ENCODE peak calls at places on chromosomes 2 and 18, in seven cellular contexts. E is hepatocyte, N is PC-3, R is AG04449, A is left ventricle myocardium inferior, X is astrocyte of the cerebellum, J is brain microvascular endothelial cell. Q is an unnamed sample.
A peak's percentile ranks its signal among the peaks of the same experiment; 100 is the strongest.

GRCh38 chr18:10317864-10318685 is 136.4 kb upstream of the APCDD1 start:
- DNase-seq in E (no peak), R (no peak), N (no peak), X (no peak), A (no peak), J (no peak), Q (no peak)

GRCh38 chr2:225042800-225043167 is 516 bp upstream of the DOCK10 start:
- DNase-seq in N (no peak), X (no peak), A (no peak), J (no peak), R (no peak), E (no peak), Q (no peak)

GRCh38 chr2:109351164-109351756 is 222.3 kb downstream of the SH3RF3 start:
- DNase-seq in R (no peak), J (no peak), X (peak; percentile 62), E (no peak), N (peak; percentile 97), A (peak; percentile 70), Q (peak; percentile 90)

GRCh38 chr2:54047076-54047475 is 68.3 kb upstream of the ACYP2 start:
- DNase-seq in X (peak; percentile 29), N (no peak), A (no peak), R (no peak), J (no peak), E (no peak), Q (no peak)

GRCh38 chr2:23542390-23542789 is 157.4 kb downstream of the KLHL29 start:
- DNase-seq in X (no peak), R (no peak), A (no peak), E (no peak), N (no peak), J (no peak), Q (no peak)

GRCh38 chr18:61912476-61912875 is 19.7 kb upstream of the RNF152 start:
- DNase-seq in R (no peak), N (no peak), A (no peak), X (no peak), E (no peak), J (no peak), Q (no peak)

GRCh38 chr18:27728659-27729058 is 448.3 kb downstream of the CDH2 start:
- DNase-seq in E (no peak), X (no peak), A (no peak), J (no peak), N (peak; percentile 69), R (no peak), Q (no peak)

GRCh38 chr2:28296904-28297303 is 95.8 kb upstream of the FOSL2 start:
- DNase-seq in X (no peak), A (no peak), E (no peak), N (peak; percentile 70), J (no peak), R (no peak), Q (no peak)

GRCh38 chr2:86628091-86628522 is 4.4 kb upstream of the RNF103 start:
- DNase-seq in R (no peak), X (no peak), J (no peak), N (no peak), A (no peak), E (no peak), Q (no peak)

GRCh38 chr2:86633094-86633740 is 9.6 kb upstream of the RNF103 start:
- DNase-seq in J (no peak), X (no peak), R (no peak), E (no peak), N (no peak), A (peak; percentile 22), Q (no peak)

GRCh38 chr2:86634352-86634751 is 10.7 kb upstream of the RNF103 start:
- DNase-seq in A (no peak), J (no peak), E (no peak), X (no peak), N (no peak), R (no peak), Q (no peak)

GRCh38 chr2:86632672-86633071 is 9.0 kb upstream of the RNF103 start:
- DNase-seq in R (no peak), E (peak; percentile 41), A (no peak), N (peak; percentile 63), J (no peak), X (no peak), Q (no peak)

DNA sequence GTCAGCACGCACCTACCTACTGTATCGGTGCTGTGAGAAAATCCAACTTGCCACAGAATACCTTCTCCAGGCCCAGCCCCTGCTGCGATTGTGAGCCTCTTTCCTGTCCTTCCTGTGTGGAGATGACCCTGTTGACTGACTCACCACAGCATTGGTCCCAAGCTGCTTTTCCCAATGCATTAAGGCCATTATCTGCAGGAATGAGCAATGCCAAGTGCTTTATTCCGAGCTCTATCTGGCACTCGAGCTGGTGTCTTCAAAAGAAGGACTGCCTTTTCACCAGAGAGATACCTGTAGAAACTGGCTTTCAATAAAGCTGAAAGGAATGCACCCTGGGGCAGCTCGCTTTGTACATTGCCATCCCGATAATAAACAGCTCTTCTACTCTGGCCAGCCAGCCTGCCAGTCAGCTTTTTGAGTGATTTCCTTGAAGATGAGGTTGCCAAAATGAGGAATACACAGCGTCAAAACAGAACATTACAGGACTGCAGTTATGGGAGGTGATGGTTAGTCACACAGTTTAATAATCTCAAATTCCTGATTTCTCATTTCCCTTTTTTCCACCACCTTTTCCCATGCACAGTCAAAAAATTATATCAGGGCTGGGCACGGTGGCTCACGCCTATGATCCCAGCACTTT is 8.3 kb upstream of the RNF103 start:
- DNase-seq in E (peak; percentile 20), X (no peak), J (no peak), N (peak; percentile 58), A (no peak), R (no peak), Q (no peak)
- H3K4me3 ChIP-seq in E (no peak overlapping the region), X (no peak overlapping the region), J (no peak overlapping the region), N (peak overlapping the region; percentile 15), A (no peak overlapping the region), R (no peak overlapping the region), Q (no peak overlapping the region)

DNA sequence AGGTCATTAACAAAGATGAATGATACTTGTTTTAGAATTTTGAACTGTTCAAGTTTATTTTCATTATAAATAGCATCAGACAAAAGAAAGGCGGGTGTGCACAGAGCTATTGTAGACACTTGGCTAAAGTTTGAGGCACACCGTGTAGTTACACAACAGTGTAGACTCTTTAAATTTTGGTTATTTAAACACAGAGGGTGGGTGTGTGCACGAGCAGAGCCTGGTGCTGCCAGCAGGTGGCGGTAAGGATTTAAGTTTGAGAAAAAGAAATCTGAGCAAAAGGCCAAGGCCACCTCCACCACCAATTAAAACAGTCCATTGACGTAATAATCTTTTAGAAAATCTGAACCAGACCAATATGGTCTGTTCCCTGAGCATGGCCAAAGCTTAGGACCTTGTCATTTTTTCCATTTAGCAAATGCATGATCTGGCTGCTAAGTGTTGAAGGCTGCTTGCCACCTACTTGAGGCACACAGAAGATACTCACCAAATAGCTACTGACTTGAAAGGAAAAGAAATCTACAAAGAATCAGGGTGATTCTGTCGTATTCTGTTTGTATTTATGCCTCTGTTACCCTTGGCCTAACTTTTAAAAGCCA is 14.3 kb downstream of the COPS7B start:
- DNase-seq in E (peak; percentile 51), J (peak; percentile 40), A (no peak), R (no peak), N (peak; percentile 39), X (no peak), Q (no peak)
- TF ChIP-seq CTCF in E (peak; percentile 53), J (peak; percentile 87), A (peak; percentile 71), R (peak; percentile 55), N (peak; percentile 76), X (peak; percentile 70), Q (peak; percentile 48)

GRCh38 chr2:217742276-217742675 is 260.5 kb downstream of the TNS1 start:
- DNase-seq in N (peak; percentile 49), X (no peak), A (no peak), J (no peak), E (no peak), R (no peak), Q (no peak)

GRCh38 chr2:217740796-217741195 is 262.0 kb downstream of the TNS1 start:
- DNase-seq in J (no peak), X (no peak), E (no peak), A (no peak), N (no peak), R (no peak), Q (no peak)

GRCh38 chr2:217742837-217743236 is 260.0 kb downstream of the TNS1 start:
- DNase-seq in E (no peak), R (no peak), J (no peak), N (no peak), A (no peak), X (no peak), Q (no peak)

GRCh38 chr2:217741381-217741955 is 261.3 kb downstream of the TNS1 start:
- DNase-seq in A (no peak), R (no peak), J (no peak), X (no peak), E (no peak), N (no peak), Q (no peak)

DNA sequence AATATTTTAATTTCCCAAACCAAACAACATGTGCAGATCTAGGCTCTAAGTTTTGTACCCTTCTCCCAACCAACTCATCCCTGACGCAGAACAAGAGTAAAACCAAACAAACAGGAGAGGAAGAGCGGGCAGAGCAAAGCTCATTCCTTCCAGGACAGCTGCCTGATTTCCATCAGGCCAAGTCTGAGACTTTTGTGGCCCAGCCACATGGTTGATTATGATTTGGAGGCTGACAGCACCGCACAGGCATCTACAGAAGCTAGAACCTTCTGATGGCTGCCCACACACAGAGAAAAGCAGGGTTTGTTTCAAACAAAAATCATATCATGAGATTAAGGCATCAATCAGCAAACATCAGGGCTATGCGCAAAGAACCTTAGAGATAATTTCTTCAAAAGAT is 262.6 kb downstream of the TNS1 start:
- DNase-seq in R (no peak), N (no peak), X (no peak), A (no peak), J (no peak), E (no peak), Q (no peak)
- H3K4me3 ChIP-seq in R (no peak overlapping the region), N (no peak overlapping the region), X (no peak overlapping the region), A (no peak overlapping the region), J (no peak overlapping the region), E (no peak overlapping the region), Q (no peak overlapping the region)

GRCh38 chr2:40489678-40489960 is 37.7 kb upstream of the SLC8A1 start:
- DNase-seq in R (no peak), X (no peak), J (no peak), E (no peak), A (no peak), N (no peak), Q (no peak)

GRCh38 chr2:40488927-40489677 is 37.2 kb upstream of the SLC8A1 start:
- DNase-seq in J (peak; percentile 41), R (no peak), N (no peak), E (no peak), A (no peak), X (no peak), Q (no peak)

GRCh38 chr2:40487592-40487991 is 35.7 kb upstream of the SLC8A1 start:
- DNase-seq in E (no peak), R (no peak), X (no peak), J (peak; percentile 9), N (no peak), A (no peak), Q (no peak)

GRCh38 chr2:40485319-40485718 is 33.4 kb upstream of the SLC8A1 start:
- DNase-seq in J (no peak), E (no peak), X (no peak), A (no peak), N (no peak), R (no peak), Q (no peak)

DNA sequence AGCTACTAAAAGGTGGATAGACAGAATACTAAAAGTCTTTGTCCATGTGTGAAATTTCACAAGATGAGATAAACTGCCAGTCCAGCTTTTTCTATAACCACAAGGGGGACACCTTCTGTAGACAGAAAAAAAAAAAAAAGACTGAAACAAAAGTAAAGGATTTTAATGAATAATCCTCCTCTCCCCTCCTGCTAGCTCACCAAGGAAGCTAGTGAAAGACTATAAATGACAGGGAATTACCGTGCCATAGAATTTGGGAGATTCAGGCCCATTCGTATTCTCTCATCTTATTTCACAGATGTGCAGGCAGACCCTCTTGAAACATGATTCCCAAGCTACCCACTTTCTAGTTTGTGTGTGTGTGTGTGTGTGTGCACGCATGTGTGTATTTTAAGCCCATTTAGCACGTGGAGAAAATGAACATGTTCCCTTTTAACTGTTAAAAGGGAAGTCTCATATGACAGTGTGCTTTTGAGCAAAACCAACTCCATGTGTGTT is 36.3 kb upstream of the SLC8A1 start:
- DNase-seq in R (no peak), X (no peak), E (peak; percentile 11), A (no peak), J (peak; percentile 41), N (peak; percentile 55), Q (no peak)
- TF ChIP-seq CTCF in R (no peak), X (peak; percentile 50), E (peak; percentile 56), A (peak; percentile 67), J (peak; percentile 53), N (peak; percentile 75), Q (no peak)

Q was measured in ascending aorta.